ENCODE peak calls at places on chromosomes 6 and 20, in four cellular contexts. E is lower lobe of right lung; U is CD4-positive, alpha-beta memory T cell; Q is uterus. I is an unnamed sample.

GRCh38 chr6:158698876-158699440 is 49.1 kb downstream of the SYTL3 start:
- DNase-seq in E (peak; percentile 77), U (no peak), Q (no peak), I (no peak)

GRCh38 chr20:52192296-52193007 is 873 bp upstream of the ZFP64 start:
- DNase-seq in E (peak; percentile 57), U (no peak), Q (no peak), I (no peak)

GRCh38 chr6:134145786-134146185 is 93.4 kb upstream of the SLC2A12 start:
- DNase-seq in E (no peak), U (no peak), Q (no peak), I (no peak)

GRCh38 chr6:35731414-35731735 is 5.5 kb upstream of the ARMC12 start:
- DNase-seq in E (peak; percentile 98), U (peak; percentile 89), Q (peak; percentile 99), I (peak; percentile 87)

GRCh38 chr20:35009665-35010328 is 54.1 kb downstream of the MYH7B start:
- DNase-seq in E (no peak), U (no peak), Q (peak; percentile 8), I (peak; percentile 29)

GRCh38 chr6:25640446-25640845 is 11.6 kb upstream of the SCGN start:
- DNase-seq in E (no peak), U (no peak), Q (no peak), I (no peak)

GRCh38 chr20:18314786-18315406 is 26.6 kb downstream of the ZNF133 start:
- DNase-seq in E (no peak), U (no peak), Q (no peak), I (no peak)

GRCh38 chr6:159252955-159253508 is 83.8 kb downstream of the FNDC1 start:
- DNase-seq in E (no peak), U (no peak), Q (no peak), I (no peak)

GRCh38 chr20:50855498-50856474 is 60.9 kb downstream of the BCAS4 start:
- DNase-seq in E (no peak), U (no peak), Q (no peak), I (no peak)

DNA sequence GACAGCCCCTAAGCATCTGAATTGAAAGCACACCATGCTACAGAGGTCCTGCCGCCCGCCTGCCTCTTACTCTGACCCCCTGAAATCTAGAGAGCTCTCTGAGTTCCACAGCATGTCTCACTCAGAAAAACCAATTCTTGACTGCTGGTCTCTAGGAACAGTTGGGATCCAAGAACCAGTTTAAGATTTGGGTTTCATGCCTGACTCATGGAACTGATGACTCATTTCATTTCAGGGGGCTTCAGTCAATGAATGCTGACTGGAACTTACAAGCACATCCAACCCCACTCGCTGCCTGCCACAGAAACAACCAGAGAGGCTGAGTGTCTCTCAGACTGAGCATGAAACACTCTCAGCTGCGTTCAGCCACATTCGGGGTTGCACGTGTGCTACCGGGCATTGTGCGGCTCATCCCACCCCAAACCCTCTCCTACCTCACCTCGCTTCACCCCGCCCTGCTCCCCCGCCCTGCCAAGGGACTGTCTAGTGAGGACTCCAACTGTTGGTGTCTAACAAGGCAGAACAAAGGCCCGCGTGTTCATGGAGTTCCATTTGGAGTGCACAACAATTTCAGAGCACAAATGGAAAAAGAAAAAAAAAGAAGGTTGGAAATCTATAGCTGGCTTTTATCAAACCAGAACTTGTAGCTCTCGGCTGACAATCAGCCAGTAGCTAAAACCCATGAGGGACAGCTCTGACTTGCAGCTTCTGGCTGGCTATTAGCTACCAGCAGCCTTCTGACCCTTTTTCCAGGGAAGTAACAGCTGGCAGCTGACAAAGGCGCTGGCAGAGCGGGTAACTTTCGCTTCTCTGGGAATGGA is 20.0 kb upstream of the TRAF3IP2 start:
- DNase-seq in E (no peak), U (no peak), Q (peak; percentile 64), I (no peak)
- H3K27ac ChIP-seq in E (no peak overlapping the region), U (no peak overlapping the region), Q (peak overlapping the region; percentile 93), I (no peak overlapping the region)

GRCh38 chr6:78947962-78948361 is 80.6 kb downstream of the IRAK1BP1 start:
- DNase-seq in E (no peak), U (no peak), Q (no peak), I (no peak)
- H3K36me3 ChIP-seq in E (peaks cover 96% of the 10 kb centered on the region), U (peaks cover 53% of the 10 kb centered on the region), Q (no peaks in the 10 kb centered on the region), I (peaks cover 19% of the 10 kb centered on the region)

GRCh38 chr6:111484655-111484974 is 1.6 kb upstream of the REV3L start:
- DNase-seq in E (no peak), U (no peak), Q (no peak), I (no peak)
- H3K4me3 ChIP-seq in E (peak overlapping the region; percentile 81), U (peak overlapping the region; percentile 74), Q (peak overlapping the region; percentile 86), I (peak overlapping the region; percentile 92)

GRCh38 chr6:7200598-7201443 is 93.1 kb downstream of the RREB1 start:
- DNase-seq in E (peak; percentile 85), U (no peak), Q (no peak), I (no peak)

GRCh38 chr6:7198833-7199800 is 91.4 kb downstream of the RREB1 start:
- DNase-seq in E (no peak), U (no peak), Q (no peak), I (no peak)

GRCh38 chr6:7201732-7202541 is 94.2 kb downstream of the RREB1 start:
- DNase-seq in E (peak; percentile 90), U (no peak), Q (no peak), I (no peak)

GRCh38 chr6:7203939-7204338 is 96.2 kb downstream of the RREB1 start:
- DNase-seq in E (no peak), U (no peak), Q (no peak), I (no peak)

DNA sequence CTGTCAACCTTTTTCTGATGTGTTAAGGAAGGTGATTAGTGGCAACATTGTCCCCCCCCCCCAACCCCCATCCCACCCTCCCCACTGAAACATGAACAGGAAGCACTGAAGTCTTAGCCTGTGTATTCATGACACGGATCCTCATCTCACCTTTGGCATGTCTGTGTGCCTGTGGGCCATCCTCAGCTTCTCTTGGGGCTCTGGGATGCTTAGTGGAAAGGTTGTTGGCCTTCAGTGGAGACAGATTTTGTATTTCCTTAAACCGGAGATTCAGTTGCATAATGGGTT is 93.6 kb downstream of the RREB1 start:
- DNase-seq in E (no peak), U (no peak), Q (no peak), I (no peak)
- H3K27ac ChIP-seq in E (peak overlapping the region; percentile 75), U (no peak overlapping the region), Q (no peak overlapping the region), I (no peak overlapping the region)

DNA sequence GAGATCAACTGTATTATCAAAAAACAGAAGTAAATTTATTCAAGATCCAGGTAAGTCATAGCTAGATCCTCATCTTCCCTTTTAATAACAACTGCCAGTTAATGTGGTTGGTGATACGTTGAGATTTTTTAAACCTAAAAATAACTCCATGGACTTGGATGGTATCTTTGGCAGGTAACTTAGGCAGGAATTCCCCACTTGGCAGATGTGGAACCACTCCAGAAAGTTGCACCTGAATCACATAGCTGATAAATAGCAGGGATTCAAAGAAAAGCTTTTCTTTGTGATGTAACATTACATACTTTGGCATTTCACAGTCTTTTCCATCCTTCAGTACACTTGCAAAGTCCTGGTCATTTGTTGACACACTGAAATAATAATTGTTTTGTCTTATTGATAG is 62.6 kb downstream of the PRPH2 start:
- DNase-seq in E (no peak), U (no peak), Q (no peak), I (no peak)
- H3K36me3 ChIP-seq in E (peaks cover 92% of the 10 kb centered on the region), U (peaks cover 58% of the 10 kb centered on the region), Q (no peaks in the 10 kb centered on the region), I (peaks cover 40% of the 10 kb centered on the region)

GRCh38 chr6:34072727-34073126 is 73.2 kb downstream of the GRM4 start:
- DNase-seq in E (no peak), U (no peak), Q (no peak), I (no peak)
- H3K4me3 ChIP-seq in E (no peak overlapping the region), U (no peak overlapping the region), Q (no peak overlapping the region), I (no peak overlapping the region)

DNA sequence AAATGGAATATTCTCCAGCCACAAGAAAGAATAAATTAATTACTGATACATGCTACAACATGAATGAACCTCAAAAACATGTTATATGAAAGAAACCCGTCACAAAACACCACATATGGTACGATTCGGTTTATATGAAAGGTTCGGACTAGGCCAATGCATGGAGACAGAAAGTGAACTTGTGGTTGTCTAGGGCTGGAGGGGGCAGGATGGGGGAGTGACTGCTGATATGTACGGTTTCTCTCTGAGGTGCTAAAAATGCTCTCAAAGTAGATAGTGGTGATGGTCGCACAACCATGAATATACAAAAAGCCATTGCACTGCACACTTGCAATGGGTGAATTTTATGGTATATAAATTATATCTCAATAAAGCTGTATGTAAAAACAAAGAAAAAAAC is 18.3 kb downstream of the AGPAT4 start:
- DNase-seq in E (no peak), U (no peak), Q (no peak), I (no peak)
- H3K27ac ChIP-seq in E (no peak overlapping the region), U (no peak overlapping the region), Q (no peak overlapping the region), I (no peak overlapping the region)

I was measured in CD8-positive, alpha-beta T cell.